ENCODE peak calls at places on chromosome 17, in seven cellular contexts. S is upper lobe of left lung, W is dorsolateral prefrontal cortex, Z is keratinocyte, I is A549, R is heart left ventricle, C is stomach. H is an unnamed sample.

GRCh38 chr17:79790805-79791353 is 6.0 kb downstream of the CBX8 start:
- DNase-seq in R (no peak), I (no peak), Z (no peak), S (no peak), W (no peak), C (no peak), H (no peak)

GRCh38 chr17:79548116-79548515 is 62.7 kb downstream of the RBFOX3 start:
- DNase-seq in R (no peak), I (no peak), S (no peak), W (no peak), Z (no peak), C (no peak), H (no peak)

GRCh38 chr17:47990962-47991731 is 20.2 kb downstream of the CDK5RAP3 start:
- DNase-seq in C (no peak), R (no peak), I (no peak), Z (no peak), W (no peak), S (no peak), H (no peak)

GRCh38 chr17:12027658-12028057 is 7.0 kb downstream of the MAP2K4 start:
- DNase-seq in C (no peak), I (no peak), Z (no peak), W (no peak), R (no peak), S (no peak), H (no peak)

GRCh38 chr17:72338847-72339790 is 218.3 kb downstream of the SOX9 start:
- DNase-seq in Z (no peak), R (peak), C (no peak), I (peak), W (no peak), S (no peak), H (peak)

GRCh38 chr17:76631821-76632565 is 11.6 kb downstream of the ST6GALNAC1 start:
- DNase-seq in R (no peak), Z (no peak), W (no peak), C (peak), I (no peak), S (peak), H (no peak)

GRCh38 chr17:65370669-65371126 is 190.8 kb downstream of the AXIN2 start:
- DNase-seq in C (peak), W (no peak), R (no peak), Z (no peak), I (peak), S (no peak), H (no peak)

GRCh38 chr17:65055280-65055707 is 1.2 kb downstream of the GNA13 start:
- DNase-seq in W (no peak), R (no peak), Z (no peak), S (no peak), C (no peak), I (no peak), H (no peak)

GRCh38 chr17:68379692-68380677 is 77.3 kb downstream of the WIPI1 start:
- DNase-seq in W (no peak), I (no peak), S (no peak), C (no peak), R (no peak), Z (no peak), H (no peak)

GRCh38 chr17:56185491-56185890 is 32.2 kb downstream of the ANKFN1 start:
- DNase-seq in C (no peak), R (no peak), W (no peak), I (no peak), Z (no peak), S (no peak), H (no peak)

GRCh38 chr17:74332763-74333220 is 6.8 kb downstream of the KIF19 start:
- DNase-seq in I (no peak), W (no peak), R (no peak), Z (no peak), S (no peak), C (no peak), H (no peak)

GRCh38 chr17:77540975-77541374 is 400.2 kb downstream of the SEC14L1 start:
- DNase-seq in C (no peak), W (no peak), Z (no peak), S (no peak), R (no peak), I (no peak), H (no peak)

GRCh38 chr17:76797441-76797840 is 59.5 kb downstream of the MFSD11 start:
- DNase-seq in Z (no peak), S (no peak), I (no peak), R (no peak), C (no peak), W (no peak), H (no peak)

GRCh38 chr17:2694381-2695242 is 17.0 kb downstream of the CLUH start:
- DNase-seq in Z (no peak), R (peak), S (peak), W (peak), C (peak), I (no peak), H (peak)

GRCh38 chr17:80005360-80006338 is 30.0 kb downstream of the TBC1D16 start:
- DNase-seq in S (no peak), W (peak), R (peak), Z (no peak), I (peak), C (peak), H (no peak)

GRCh38 chr17:79020631-79021301 is 3.2 kb upstream of the C1QTNF1 start:
- DNase-seq in R (no peak), C (no peak), I (no peak), Z (no peak), W (no peak), S (no peak), H (peak)

GRCh38 chr17:28714281-28714680 is 2.6 kb upstream of the PROCA1 start:
- DNase-seq in C (no peak), W (no peak), I (peak), Z (no peak), R (peak), S (no peak), H (no peak)
- TF ChIP-seq CTCF in C (no peak), W (no peak), I (peak), Z (no peak), R (no peak), S (no peak), H (no peak)

GRCh38 chr17:17018612-17019429 is 23.4 kb upstream of the MPRIP start:
- DNase-seq in C (peak), I (no peak), R (peak), Z (no peak), W (no peak), S (peak), H (peak)
- H3K27ac ChIP-seq in C (peak), I (peak), R (no peak), Z (no peak), W (no peak), S (peak), H (peak)

GRCh38 chr17:7555320-7555948 is 3.1 kb upstream of the TNFSF13 start:
- DNase-seq in R (no peak), S (no peak), I (no peak), C (no peak), W (no peak), Z (no peak), H (no peak)
- TF ChIP-seq CTCF in R (no peak), S (no peak), I (no peak), C (no peak), W (no peak), Z (no peak), H (no peak)

GRCh38 chr17:60523822-60524221 is 2.2 kb downstream of the APPBP2 start:
- DNase-seq in I (no peak), C (no peak), Z (no peak), S (no peak), R (no peak), W (no peak), H (no peak)
- H3K27ac ChIP-seq in I (no peak), C (no peak), Z (peak), S (no peak), R (no peak), W (no peak), H (no peak)

GRCh38 chr17:16430650-16431049 is 15.3 kb downstream of the TRPV2 start:
- DNase-seq in Z (no peak), S (no peak), C (no peak), R (no peak), W (no peak), I (no peak), H (no peak)

GRCh38 chr17:16425698-16426659 is 10.6 kb downstream of the TRPV2 start:
- DNase-seq in Z (no peak), I (no peak), R (no peak), C (peak), S (no peak), W (no peak), H (no peak)

GRCh38 chr17:16427020-16427419 is 11.6 kb downstream of the TRPV2 start:
- DNase-seq in C (no peak), R (no peak), Z (no peak), W (no peak), S (no peak), I (no peak), H (no peak)

GRCh38 chr17:16425202-16425601 is 9.8 kb downstream of the TRPV2 start:
- DNase-seq in C (no peak), W (no peak), Z (no peak), S (no peak), R (no peak), I (no peak), H (no peak)

DNA sequence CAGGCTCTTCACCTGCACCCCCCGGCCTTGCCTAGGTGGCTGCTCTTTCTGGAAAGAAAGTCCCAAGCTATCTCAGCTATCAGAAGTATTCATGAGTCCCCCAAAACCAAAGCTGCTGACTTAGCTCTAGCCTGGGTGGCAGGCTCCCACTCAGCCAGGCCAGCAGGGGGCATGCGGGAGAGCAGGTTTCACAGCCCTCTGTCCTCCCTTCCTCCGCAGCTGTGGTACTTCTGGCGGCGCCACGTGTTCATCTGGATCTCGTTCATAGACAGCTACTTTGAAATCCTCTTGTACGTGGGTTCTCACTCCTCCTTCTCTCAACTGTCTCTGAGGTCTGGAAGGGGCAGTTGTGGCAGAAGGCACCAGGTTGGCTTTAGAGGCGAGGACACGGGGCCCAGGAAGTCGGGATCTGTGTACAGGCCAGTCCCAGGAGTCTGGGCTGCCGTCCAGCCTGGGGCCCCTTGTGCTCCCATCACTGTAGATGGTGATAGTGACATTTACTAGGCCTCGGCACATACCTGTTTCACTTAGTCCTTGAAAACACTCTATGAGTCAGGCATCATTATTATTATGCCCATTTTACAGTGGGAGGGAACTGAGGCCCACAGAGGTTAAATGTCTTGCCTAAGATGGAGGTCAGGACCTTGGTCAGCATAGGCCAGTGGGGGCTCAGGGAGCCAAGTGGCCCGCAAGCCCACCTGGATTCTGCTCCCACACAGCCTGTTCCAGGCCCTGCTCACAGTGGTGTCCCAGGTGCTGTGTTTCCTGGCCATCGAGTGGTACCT is 12.9 kb downstream of the TRPV2 start:
- DNase-seq in Z (no peak), W (peak), R (peak), C (peak), I (peak), S (peak), H (no peak)
- TF ChIP-seq CTCF in Z (peak), W (peak), R (peak), C (peak), I (peak), S (peak), H (peak)

GRCh38 chr17:50908860-50909764 is 43.0 kb upstream of the TOB1 start:
- DNase-seq in C (peak), S (peak), Z (no peak), I (no peak), R (peak), W (no peak), H (peak)
- H3K27ac ChIP-seq in C (peak), S (peak), Z (no peak), I (peak), R (peak), W (no peak), H (peak)

GRCh38 chr17:13600475-13601316 is 1.0 kb downstream of the HS3ST3A1 start:
- DNase-seq in R (no peak), C (no peak), S (no peak), Z (no peak), I (no peak), W (no peak), H (no peak)

GRCh38 chr17:13598353-13599167 is 3.2 kb downstream of the HS3ST3A1 start:
- DNase-seq in S (no peak), C (no peak), R (no peak), I (no peak), W (no peak), Z (no peak), H (no peak)

GRCh38 chr17:13601317-13601775 is 383 bp downstream of the HS3ST3A1 start:
- DNase-seq in R (peak), W (no peak), Z (no peak), S (no peak), I (no peak), C (no peak), H (no peak)

GRCh38 chr17:13599168-13599577 is 2.6 kb downstream of the HS3ST3A1 start:
- DNase-seq in C (no peak), R (no peak), Z (no peak), W (no peak), I (no peak), S (no peak), H (no peak)

GRCh38 chr17:13599808-13600398 is 1.8 kb downstream of the HS3ST3A1 start:
- DNase-seq in Z (no peak), S (no peak), W (no peak), R (no peak), I (no peak), C (no peak), H (no peak)
- TF ChIP-seq CTCF in Z (no peak), S (no peak), W (no peak), R (no peak), I (no peak), C (no peak), H (no peak)

H was measured in breast epithelium.